ENCODE peak calls at places on chromosomes 3 and 15, in six cellular contexts. A is activated T-cell treated with anti-CD3 and anti-CD28 coated beads for 48 hours, R is HT1080, T is NCI-H774, M is NT2/D1, F is lung microvascular endothelial cell. Y is an unnamed sample.

GRCh38 chr3:10468611-10469354 is 36.6 kb downstream of the ATP2B2 start:
- DNase-seq in R (no peak), A (no peak), M (no peak), T (no peak), F (no peak), Y (no peak)

GRCh38 chr3:55742027-55742710 is 255.1 kb upstream of the WNT5A start:
- DNase-seq in T (no peak), M (no peak), F (no peak), R (no peak), A (no peak), Y (no peak)

GRCh38 chr3:192482809-192483208 is 244.5 kb downstream of the FGF12 start:
- DNase-seq in R (peak), A (no peak), M (no peak), T (no peak), F (peak), Y (no peak)

GRCh38 chr3:173284301-173284700 is 113.2 kb upstream of the NLGN1 start:
- DNase-seq in T (no peak), F (no peak), A (no peak), M (no peak), R (no peak), Y (no peak)

GRCh38 chr15:34986326-34987181 is 1.5 kb downstream of the ZNF770 start:
- DNase-seq in T (no peak), A (no peak), M (no peak), F (no peak), R (no peak), Y (no peak)

GRCh38 chr3:99313481-99313880 is 324.9 kb upstream of the COL8A1 start:
- DNase-seq in F (peak), R (no peak), A (no peak), T (no peak), M (no peak), Y (no peak)

GRCh38 chr3:38575279-38575843 is 74.1 kb downstream of the SCN5A start:
- DNase-seq in M (no peak), T (no peak), A (no peak), F (no peak), R (no peak), Y (no peak)

GRCh38 chr3:58355174-58355573 is 22.5 kb downstream of the PXK start:
- DNase-seq in F (no peak), A (no peak), R (no peak), M (no peak), T (no peak), Y (no peak)

GRCh38 chr3:21390136-21390535 is 360.9 kb downstream of the ZNF385D start:
- DNase-seq in M (no peak), R (peak), F (no peak), A (no peak), T (no peak), Y (peak)

GRCh38 chr15:58038426-58039106 is 26.9 kb downstream of the ALDH1A2 start:
- DNase-seq in T (peak), M (no peak), F (peak), R (peak), A (no peak), Y (peak)

GRCh38 chr3:117735481-117736101 is 1026.0 kb downstream of the TUSC7 start:
- DNase-seq in R (peak), F (no peak), T (no peak), A (no peak), M (no peak), Y (no peak)

GRCh38 chr3:146160964-146161724 is at the start of gene PLOD2:
- DNase-seq in M (peak), T (peak), R (peak), F (peak), A (no peak), Y (no peak)

GRCh38 chr3:52195823-52196331 is 2.1 kb upstream of the ALAS1 start:
- DNase-seq in R (peak), A (no peak), T (no peak), F (peak), M (no peak), Y (no peak)

GRCh38 chr3:115111632-115112031 is 35.5 kb downstream of the ZBTB20 start:
- DNase-seq in F (no peak), T (no peak), M (no peak), A (no peak), R (no peak), Y (no peak)